ENCODE peak calls at places on chromosomes 7 and 10, in four cellular contexts. A, Q, H and D are unnamed samples.

GRCh38 chr10:104925232-104925851 is 284.3 kb downstream of the SORCS3 start:
- DNase-seq in A (no peak), Q (no peak), H (peak), D (peak)

GRCh38 chr7:157432541-157432956 is 95.7 kb downstream of the DNAJB6 start:
- DNase-seq in A (peak), Q (peak), H (peak), D (peak)

GRCh38 chr7:44967571-44968446 is 11.0 kb downstream of the MYO1G start:
- DNase-seq in A (no peak), Q (peak), H (no peak), D (no peak)

GRCh38 chr7:27073066-27073465 is 22.7 kb downstream of the HOXA1 start:
- DNase-seq in A (no peak), Q (no peak), H (no peak), D (no peak)

GRCh38 chr10:91022924-91023707 is 102.2 kb upstream of the ANKRD1 start:
- DNase-seq in A (peak), Q (no peak), H (no peak), D (no peak)

GRCh38 chr10:15222511-15222910 is 54.0 kb upstream of the NMT2 start:
- DNase-seq in A (peak), Q (no peak), H (no peak), D (no peak)

GRCh38 chr10:101478956-101479355 is 109.1 kb downstream of the POLL start:
- DNase-seq in A (no peak), Q (no peak), H (no peak), D (no peak)

GRCh38 chr7:82017334-82017943 is 247.6 kb upstream of the HGF start:
- DNase-seq in A (no peak), Q (no peak), H (peak), D (peak)

GRCh38 chr10:62323751-62324150 is 50.4 kb upstream of the ZNF365 start:
- DNase-seq in A (no peak), Q (no peak), H (no peak), D (peak)

GRCh38 chr7:133590795-133591194 is 337.9 kb downstream of the EXOC4 start:
- DNase-seq in A (no peak), Q (no peak), H (no peak), D (no peak)

GRCh38 chr10:96838529-96838928 is 6.4 kb downstream of the LCOR start:
- DNase-seq in A (no peak), Q (no peak), H (no peak), D (no peak)

GRCh38 chr7:139972000-139972399 is 90.8 kb downstream of the PARP12 start:
- DNase-seq in A (no peak), Q (no peak), H (no peak), D (no peak)

GRCh38 chr7:67301667-67302066 is 305.0 kb downstream of the TYW1 start:
- DNase-seq in A (no peak), Q (no peak), H (no peak), D (peak)

GRCh38 chr7:45160374-45160773 is 2.8 kb downstream of the RAMP3 start:
- DNase-seq in A (no peak), Q (no peak), H (no peak), D (no peak)

GRCh38 chr7:111274882-111275281 is 184.0 kb downstream of the LRRN3 start:
- DNase-seq in A (peak), Q (no peak), H (no peak), D (peak)

GRCh38 chr7:48628950-48629349 is 295.4 kb upstream of the CDC14C start:
- DNase-seq in A (no peak), Q (no peak), H (no peak), D (no peak)

GRCh38 chr7:108515636-108516035 is 10.3 kb downstream of the PNPLA8 start:
- DNase-seq in A (no peak), Q (no peak), H (no peak), D (no peak)

GRCh38 chr10:77186936-77187335 is 450.7 kb downstream of the KCNMA1 start:
- DNase-seq in A (no peak), Q (no peak), H (no peak), D (no peak)

GRCh38 chr7:22698762-22699161 is 28.2 kb upstream of the IL6 start:
- DNase-seq in A (no peak), Q (no peak), H (no peak), D (no peak)

GRCh38 chr7:136976504-136977251 is 108.2 kb downstream of the CHRM2 start:
- DNase-seq in A (no peak), Q (no peak), H (no peak), D (no peak)

GRCh38 chr10:63409465-63410027 is 56.2 kb downstream of the JMJD1C start:
- DNase-seq in A (peak), Q (no peak), H (no peak), D (peak)

GRCh38 chr10:92387289-92387940 is 96.4 kb downstream of the MARCHF5 start:
- DNase-seq in A (peak), Q (no peak), H (peak), D (peak)

GRCh38 chr7:30800785-30801252 is 29.6 kb downstream of the MINDY4 start:
- DNase-seq in A (peak), Q (peak), H (peak), D (peak)

GRCh38 chr7:128879939-128880746 is 17.5 kb downstream of the ATP6V1F start:
- DNase-seq in A (peak), Q (peak), H (peak), D (peak)

GRCh38 chr7:156892086-156892800 is 740 bp downstream of the LMBR1 start:
- DNase-seq in A (no peak), Q (peak), H (peak), D (no peak)

GRCh38 chr10:47062801-47063200 is 151.6 kb downstream of the PTPN20 start:
- DNase-seq in A (no peak), Q (no peak), H (no peak), D (peak)

GRCh38 chr7:8149222-8149621 is 112.7 kb downstream of the ICA1 start:
- DNase-seq in A (no peak), Q (no peak), H (no peak), D (no peak)

GRCh38 chr7:2979276-2979675 is 64.4 kb downstream of the CARD11 start:
- DNase-seq in A (no peak), Q (no peak), H (no peak), D (no peak)

GRCh38 chr7:139271718-139272619 is 40.9 kb downstream of the UBN2 start:
- DNase-seq in A (no peak), Q (no peak), H (no peak), D (no peak)

GRCh38 chr7:95335093-95335492 is 10.8 kb upstream of the PON1 start:
- DNase-seq in A (peak), Q (no peak), H (no peak), D (peak)

GRCh38 chr10:132390455-132391371 is 6.3 kb upstream of the PWWP2B start:
- DNase-seq in A (no peak), Q (peak), H (no peak), D (no peak)

GRCh38 chr7:115033917-115034459 is 112.1 kb downstream of the MDFIC start:
- DNase-seq in A (no peak), Q (no peak), H (no peak), D (no peak)

GRCh38 chr7:67842571-67842970 is 845.9 kb downstream of the TYW1 start:
- DNase-seq in A (no peak), Q (no peak), H (no peak), D (no peak)

GRCh38 chr7:774161-775109 is 47.4 kb upstream of the PRKAR1B start:
- DNase-seq in A (peak), Q (peak), H (peak), D (peak)

GRCh38 chr7:143355450-143356385 is 6.8 kb downstream of the FAM131B start:
- DNase-seq in A (no peak), Q (no peak), H (no peak), D (no peak)

GRCh38 chr7:137687556-137688280 is 159.1 kb downstream of the DGKI start:
- DNase-seq in A (peak), Q (no peak), H (no peak), D (peak)

GRCh38 chr10:45000764-45001381 is at the start of gene ZNF22:
- DNase-seq in A (peak), Q (peak), H (peak), D (no peak)

GRCh38 chr7:30804078-30804661 is 33.0 kb downstream of the MINDY4 start:
- DNase-seq in A (peak), Q (no peak), H (peak), D (peak)

GRCh38 chr10:26292058-26292457 is 75.5 kb downstream of the GAD2 start:
- DNase-seq in A (no peak), Q (no peak), H (no peak), D (no peak)

DNA sequence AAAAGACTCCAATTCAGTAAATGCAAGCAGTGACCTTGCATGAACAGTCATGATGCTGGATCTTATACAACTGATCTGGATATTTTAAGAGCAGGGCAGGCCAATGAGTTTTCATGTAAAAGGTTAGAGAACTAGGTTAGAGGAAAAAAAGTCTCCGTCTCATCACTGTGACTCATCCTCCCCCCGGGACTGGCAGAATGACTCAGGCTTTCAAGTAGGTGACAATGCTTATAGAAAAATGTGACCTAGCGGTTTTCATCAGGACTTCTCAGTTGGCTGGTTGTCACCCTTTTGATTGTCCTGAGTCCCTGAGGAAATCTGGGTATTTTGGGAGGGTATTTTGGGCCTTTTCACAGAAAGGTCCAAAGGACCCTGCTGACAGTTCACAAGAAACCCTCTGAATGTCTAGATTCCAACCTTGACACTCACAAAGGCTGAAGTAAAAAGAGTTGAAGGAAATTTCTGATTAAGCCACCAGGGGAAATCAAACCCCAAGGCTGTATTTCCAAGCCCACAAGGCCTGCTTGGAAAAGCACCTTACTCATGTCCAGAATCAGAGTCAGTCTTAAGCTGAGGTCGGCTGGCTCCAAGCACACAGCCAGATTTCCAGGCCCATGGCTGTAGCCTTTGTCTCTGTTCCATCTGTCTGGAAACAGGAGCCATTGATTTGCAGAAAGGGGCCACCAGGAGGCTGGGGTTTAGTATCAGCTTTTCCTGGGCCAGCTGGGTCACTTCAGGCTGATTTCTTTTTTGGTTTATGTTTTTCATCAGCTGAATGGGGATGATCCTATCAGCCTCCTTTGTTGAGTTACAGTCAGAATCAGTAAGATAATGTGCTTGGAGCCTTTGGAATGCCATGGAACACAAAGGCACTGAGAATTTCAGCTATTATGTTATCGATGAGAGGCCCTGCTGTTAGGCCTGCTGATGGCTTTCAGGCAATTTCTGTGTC is 226.4 kb upstream of the HABP2 start:
- DNase-seq in A (peak), Q (no peak), H (peak), D (peak)
- TF ChIP-seq CTCF in A (peak), Q (no peak), H (no peak), D (no peak)

GRCh38 chr7:47581821-47582747 is at the start of gene TNS3:
- DNase-seq in A (no peak), Q (peak), H (peak), D (no peak)
- TF ChIP-seq CTCF in A (no peak), Q (no peak), H (peak), D (no peak)

GRCh38 chr10:2145486-2145885 is 408.2 kb upstream of the ADARB2 start:
- DNase-seq in A (no peak), Q (no peak), H (no peak), D (no peak)
- TF ChIP-seq CTCF in A (no peak), Q (no peak), H (no peak), D (no peak)

GRCh38 chr7:149284850-149285580 is 23.0 kb downstream of the ZNF783 start:
- DNase-seq in A (peak), Q (peak), H (peak), D (peak)
- TF ChIP-seq CTCF in A (no peak), Q (no peak), H (no peak), D (peak)

GRCh38 chr7:84232653-84233052 is 38.1 kb upstream of the SEMA3A start:
- DNase-seq in A (peak), Q (no peak), H (no peak), D (peak)
- TF ChIP-seq CTCF in A (peak), Q (no peak), H (no peak), D (no peak)

DNA sequence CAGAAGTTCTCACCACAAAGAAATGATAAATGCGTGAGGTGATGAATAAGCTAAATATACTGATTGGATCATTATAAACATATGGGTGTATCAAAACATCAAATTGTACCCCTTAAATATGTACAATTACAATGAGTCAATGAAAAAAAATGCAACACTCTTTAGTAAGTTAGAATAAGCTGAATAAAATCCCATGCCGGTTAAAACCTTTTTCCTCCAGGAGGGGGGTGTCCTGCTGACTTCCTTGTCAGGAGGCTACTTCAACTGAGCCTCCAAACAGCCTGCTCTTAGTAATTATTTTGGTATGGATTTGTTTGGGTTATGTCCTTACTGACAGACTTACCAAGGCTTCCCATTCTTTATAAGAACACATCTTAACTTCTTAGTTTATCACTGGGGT is 649.1 kb downstream of the INHBA start:
- DNase-seq in A (no peak), Q (no peak), H (no peak), D (no peak)
- TF ChIP-seq CTCF in A (peak), Q (no peak), H (no peak), D (no peak)

DNA sequence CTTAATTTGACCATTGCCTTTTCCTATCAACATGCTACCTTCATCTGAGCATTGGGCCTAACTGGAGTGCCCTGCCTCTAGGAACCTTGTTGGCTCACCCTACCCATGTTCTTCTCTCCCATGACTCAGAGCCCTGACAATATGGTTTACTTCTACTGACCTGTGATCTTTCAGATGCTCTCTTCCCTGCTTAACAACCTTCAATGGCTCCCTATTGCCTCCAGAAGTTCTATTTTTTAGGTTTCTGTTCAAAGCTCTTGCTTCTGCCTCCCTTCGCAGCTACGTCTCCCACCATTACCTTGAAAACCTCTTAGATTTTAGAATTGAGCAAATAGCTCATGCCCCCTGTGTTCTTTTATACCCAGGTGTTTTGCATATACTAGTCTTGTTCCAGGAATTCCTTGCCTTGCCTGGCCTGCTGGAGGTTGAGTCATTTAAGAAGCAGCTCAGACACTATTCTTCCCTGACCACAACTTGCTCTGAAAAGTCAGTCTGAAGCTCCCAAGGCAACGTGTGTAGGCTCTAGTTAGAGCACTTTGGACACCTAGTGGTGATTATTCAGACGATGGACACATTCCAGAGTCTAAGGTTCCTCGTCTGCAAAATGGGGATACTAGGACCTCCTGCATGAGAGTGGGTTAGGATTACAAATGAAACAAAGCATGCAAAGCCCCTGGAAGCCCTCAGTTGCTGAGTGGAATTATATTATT is 64.4 kb upstream of the EMX2 start:
- DNase-seq in A (peak), Q (no peak), H (peak), D (peak)
- TF ChIP-seq CTCF in A (no peak), Q (no peak), H (no peak), D (peak)

GRCh38 chr10:73263948-73264347 is 11.5 kb upstream of the MRPS16 start:
- DNase-seq in A (peak), Q (no peak), H (no peak), D (peak)
- TF ChIP-seq CTCF in A (peak), Q (no peak), H (peak), D (peak)